ENCODE peak calls at places on chromosome 17, in seven cellular contexts. M is H1, Q is SK-N-SH, Z is HCT116, X is K562, F is GM12878, H is HepG2. O is an unnamed sample.

GRCh38 chr17:34980681-34981537 is 597 bp downstream of the LIG3 start:
- DNase-seq in X (peak), Q (peak), Z (peak), H (peak), M (no peak), F (peak), O (peak)

GRCh38 chr17:46984892-46985291 is 5.8 kb upstream of the RPRML start:
- DNase-seq in F (no peak), Z (no peak), X (no peak), Q (no peak), M (no peak), H (peak), O (no peak)

GRCh38 chr17:50882851-50883250 is 16.7 kb upstream of the TOB1 start:
- DNase-seq in X (no peak), Q (no peak), M (no peak), Z (peak), H (no peak), F (no peak), O (no peak)

GRCh38 chr17:54967621-54968258 is 714 bp downstream of the COX11 start:
- DNase-seq in Z (peak), X (peak), Q (peak), F (no peak), H (peak), M (no peak), O (peak)

GRCh38 chr17:32819035-32819434 is 57.9 kb downstream of the MYO1D start:
- DNase-seq in X (peak), Q (peak), M (no peak), F (no peak), Z (no peak), H (no peak), O (no peak)

GRCh38 chr17:81468765-81469121 is 43.9 kb downstream of the ACTG1 start:
- DNase-seq in F (no peak), Z (no peak), X (no peak), H (no peak), Q (no peak), M (no peak), O (no peak)

GRCh38 chr17:8832711-8833352 is 33.7 kb upstream of the MFSD6L start:
- DNase-seq in Z (peak), F (no peak), Q (peak), H (no peak), X (peak), M (peak), O (peak)

GRCh38 chr17:992933-993332 is 4.0 kb upstream of the TIMM22 start:
- DNase-seq in Q (no peak), Z (no peak), H (no peak), M (no peak), F (no peak), X (no peak), O (no peak)

GRCh38 chr17:74860229-74860998 is 729 bp upstream of the GRIN2C start:
- DNase-seq in Z (no peak), X (no peak), F (no peak), H (no peak), Q (peak), M (no peak), O (no peak)

GRCh38 chr17:2394775-2395191 is 6.1 kb downstream of the MNT start:
- DNase-seq in X (no peak), H (no peak), Q (no peak), F (no peak), Z (no peak), M (no peak), O (no peak)

GRCh38 chr17:58693208-58693607 is 806 bp downstream of the RAD51C start:
- DNase-seq in X (no peak), Z (no peak), M (no peak), F (no peak), Q (no peak), H (no peak), O (no peak)

GRCh38 chr17:75010683-75011406 is 1.6 kb upstream of the MRPL58 start:
- DNase-seq in H (peak), Z (no peak), X (peak), F (no peak), M (no peak), Q (peak), O (peak)

GRCh38 chr17:74192950-74193781 is 10.3 kb upstream of the RPL38 start:
- DNase-seq in X (no peak), Z (no peak), M (no peak), F (no peak), Q (no peak), H (peak), O (peak)

GRCh38 chr17:58452738-58453137 is 35.4 kb upstream of the RNF43 start:
- DNase-seq in M (no peak), H (no peak), F (no peak), Z (no peak), X (no peak), Q (no peak), O (no peak)

GRCh38 chr17:20991276-20992037 is 51.4 kb downstream of the USP22 start:
- DNase-seq in H (no peak), Q (no peak), M (no peak), F (no peak), X (no peak), Z (no peak), O (no peak)

GRCh38 chr17:12342609-12343248 is 322.1 kb downstream of the MAP2K4 start:
- DNase-seq in Z (peak), H (no peak), M (peak), F (no peak), Q (peak), X (peak), O (no peak)

GRCh38 chr17:48121921-48122650 is 14.5 kb downstream of the SNX11 start:
- DNase-seq in Q (no peak), X (no peak), F (no peak), M (no peak), Z (no peak), H (no peak), O (no peak)

GRCh38 chr17:76428511-76428910 is 24.4 kb downstream of the UBE2O start:
- DNase-seq in H (no peak), Z (no peak), F (no peak), X (no peak), M (no peak), Q (no peak), O (no peak)

GRCh38 chr17:50863221-50863843 is 2.8 kb downstream of the TOB1 start:
- DNase-seq in Z (peak), F (no peak), H (peak), X (no peak), Q (peak), M (no peak), O (peak)

GRCh38 chr17:74452027-74452840 is 14.2 kb upstream of the CD300A start:
- DNase-seq in F (no peak), X (no peak), Q (no peak), Z (no peak), M (no peak), H (no peak), O (no peak)

GRCh38 chr17:58710948-58711552 is 18.6 kb downstream of the RAD51C start:
- DNase-seq in H (peak), X (peak), Q (peak), M (no peak), Z (peak), F (no peak), O (peak)

GRCh38 chr17:77085916-77086432 is 54.8 kb upstream of the SEC14L1 start:
- DNase-seq in F (no peak), Q (peak), Z (no peak), X (no peak), M (no peak), H (no peak), O (no peak)

GRCh38 chr17:40445769-40446468 is 2.7 kb downstream of the IGFBP4 start:
- DNase-seq in Q (no peak), M (no peak), Z (no peak), H (peak), F (no peak), X (no peak), O (no peak)

GRCh38 chr17:45042346-45043120 is 8.9 kb downstream of the DCAKD start:
- DNase-seq in Z (no peak), F (no peak), Q (peak), X (no peak), H (no peak), M (no peak), O (no peak)

GRCh38 chr17:74935585-74936469 is at the start of gene OTOP3:
- DNase-seq in F (no peak), X (no peak), Z (no peak), H (no peak), Q (peak), M (no peak), O (no peak)

DNA sequence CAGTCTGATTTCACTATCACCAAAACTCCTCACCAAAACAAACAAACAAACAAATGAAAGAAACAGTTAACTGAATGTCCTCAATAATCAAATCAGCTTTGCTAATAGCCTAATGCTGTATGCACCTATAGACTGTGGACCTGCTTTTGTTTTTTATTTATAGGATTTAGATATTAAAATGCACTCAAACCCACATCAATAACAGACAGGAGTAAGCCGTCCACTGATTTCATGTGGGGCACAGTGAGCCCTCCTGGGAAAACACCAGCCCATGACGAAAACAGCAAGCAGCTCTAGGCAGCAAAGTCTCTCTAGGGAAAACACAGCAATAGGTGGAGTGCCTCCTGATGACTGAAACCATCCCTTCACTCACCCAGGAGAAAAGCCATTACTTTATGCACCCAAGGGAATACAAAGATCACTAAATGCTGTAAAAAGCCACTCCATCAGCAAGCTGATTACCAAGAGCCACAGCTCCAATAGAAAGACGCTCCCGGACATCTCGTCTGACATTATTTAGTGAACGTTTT is 47.8 kb downstream of the ANKFY1 start:
- DNase-seq in Z (no peak), F (no peak), M (no peak), Q (peak), H (no peak), X (no peak), O (no peak)
- TF ChIP-seq JUND in Z (no peak), F (no peak), M (no peak), Q (no peak), H (no peak), X (no peak), O (no peak)

GRCh38 chr17:13671341-13671740 is 69.6 kb upstream of the HS3ST3A1 start:
- DNase-seq in Q (no peak), Z (no peak), M (no peak), X (no peak), F (no peak), H (no peak), O (no peak)
- TF ChIP-seq JUND in Q (no peak), Z (no peak), M (no peak), X (no peak), F (no peak), H (no peak), O (no peak)

GRCh38 chr17:79777844-79778503 is at the start of gene CBX2:
- DNase-seq in F (no peak), Q (peak), X (peak), H (peak), Z (peak), M (no peak), O (peak)

GRCh38 chr17:79778504-79779087 is 648 bp downstream of the CBX2 start:
- DNase-seq in M (no peak), F (no peak), Z (no peak), H (no peak), X (peak), Q (peak), O (peak)

GRCh38 chr17:79775635-79776034 is 2.3 kb upstream of the CBX2 start:
- DNase-seq in F (no peak), M (no peak), Q (no peak), Z (no peak), H (no peak), X (no peak), O (no peak)

GRCh38 chr17:79776378-79777165 is 1.4 kb upstream of the CBX2 start:
- DNase-seq in Q (no peak), F (no peak), H (peak), X (no peak), M (no peak), Z (no peak), O (no peak)

DNA sequence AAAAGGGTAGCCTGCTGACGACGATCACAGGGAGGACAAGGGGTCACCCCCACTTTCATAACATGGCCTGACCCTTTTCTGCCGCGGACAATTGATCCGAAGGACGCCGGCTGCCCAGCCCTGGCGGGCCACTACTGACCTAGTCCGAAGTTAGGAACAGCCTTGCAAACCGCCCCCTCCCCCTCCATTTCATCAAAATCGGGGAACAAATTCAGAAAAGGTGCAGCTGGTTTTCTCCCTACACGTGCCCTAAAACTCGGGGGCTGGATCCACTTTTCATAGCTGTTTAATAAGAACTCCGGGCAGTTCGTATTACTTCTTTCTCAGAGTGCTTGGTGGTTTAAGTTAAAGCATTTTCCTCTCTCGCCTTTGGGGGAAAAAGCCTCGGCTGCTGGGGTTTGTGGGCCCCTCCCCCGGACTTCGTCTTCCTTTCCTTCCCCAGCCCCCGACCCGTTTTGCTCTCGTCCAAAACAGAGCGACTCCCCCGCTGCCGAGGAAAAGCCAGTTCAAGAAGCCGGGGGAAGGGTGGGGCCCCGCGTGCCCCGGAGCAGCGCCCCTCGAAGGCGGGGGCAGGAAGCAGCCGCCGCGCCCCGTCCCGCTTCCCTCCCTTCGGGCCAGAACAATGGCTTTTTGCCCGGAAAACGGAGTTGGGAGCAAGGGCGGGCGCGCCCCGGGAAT is 643 bp upstream of the CBX2 start:
- DNase-seq in Q (no peak), H (peak), F (no peak), M (no peak), X (no peak), Z (peak), O (peak)
- TF ChIP-seq JUND in Q (no peak), H (no peak), F (no peak), M (no peak), X (peak), Z (no peak), O (no peak)

GRCh38 chr17:17728550-17729251 is 47.4 kb downstream of the RAI1 start:
- DNase-seq in H (no peak), Q (no peak), F (no peak), M (no peak), X (no peak), Z (peak), O (no peak)
- TF ChIP-seq JUND in H (no peak), Q (no peak), F (no peak), M (no peak), X (no peak), Z (peak), O (no peak)

GRCh38 chr17:3557768-3558583 is at the start of gene TRPV3:
- DNase-seq in F (peak), H (no peak), M (no peak), X (peak), Q (no peak), Z (peak), O (peak)
- TF ChIP-seq JUND in F (peak), H (no peak), M (no peak), X (peak), Q (no peak), Z (no peak), O (no peak)

GRCh38 chr17:68356520-68356919 is 65.2 kb downstream of the ARSG start:
- DNase-seq in F (peak), Z (no peak), X (no peak), M (no peak), H (no peak), Q (no peak), O (no peak)
- TF ChIP-seq JUND in F (no peak), Z (no peak), X (no peak), M (no peak), H (no peak), Q (no peak), O (no peak)

DNA sequence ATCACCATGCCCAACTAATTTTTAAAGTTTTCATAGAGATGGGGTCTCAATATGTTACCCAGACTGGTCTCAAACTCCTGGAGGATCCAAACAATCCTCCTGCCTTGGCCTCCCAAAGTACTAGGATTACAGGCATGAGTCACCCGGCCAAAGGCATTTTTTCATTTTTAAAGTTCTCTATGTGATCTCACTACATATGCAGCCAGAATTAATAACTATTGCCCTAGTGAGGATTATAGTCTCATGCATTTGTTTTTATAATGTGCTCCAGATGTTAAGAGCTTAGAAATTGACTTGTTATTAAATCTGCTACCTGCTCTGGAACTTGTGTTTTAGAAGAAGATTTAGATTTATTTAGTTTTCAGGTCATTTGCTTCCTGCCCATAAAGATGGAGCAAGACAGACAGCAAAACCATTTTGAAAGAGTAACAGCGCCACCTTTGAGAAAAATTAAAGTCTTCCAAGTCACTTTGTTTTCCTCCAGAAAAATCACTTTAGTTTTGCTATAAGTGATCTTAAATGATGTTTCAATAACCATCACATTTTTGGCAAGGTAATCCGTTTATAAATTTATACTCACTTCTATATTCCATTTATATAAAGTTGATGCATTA is 79.5 kb downstream of the CA4 start:
- DNase-seq in H (no peak), Z (peak), X (no peak), M (no peak), Q (no peak), F (no peak), O (no peak)
- TF ChIP-seq JUND in H (no peak), Z (no peak), X (no peak), M (no peak), Q (peak), F (no peak), O (no peak)